ENCODE peak calls at places on chromosomes 3 and 15, in ten cellular contexts. One of them, this sample, is unnamed.
A peak's percentile ranks its signal among the peaks of the same experiment; 100 is the strongest.

GRCh38 chr3:123315271-123315595 is 113.5 kb downstream of the SEC22A start:
- DNase-seq in A549: no peak
- DNase-seq in heart right ventricle: no peak
- DNase-seq in cardiac fibroblast: no peak
- DNase-seq in HFF-Myc: no peak
- DNase-seq in brain microvascular endothelial cell: no peak
- DNase-seq in fibroblast of the aortic adventitia: no peak
- DNase-seq in tibial nerve: no peak
- DNase-seq in hepatocyte: no peak
- DNase-seq in HCT116: no peak
- DNase-seq in this sample: no peak

GRCh38 chr15:91941871-91942270 is 88.4 kb downstream of the SLCO3A1 start:
- DNase-seq in A549: no peak
- DNase-seq in heart right ventricle: no peak
- DNase-seq in cardiac fibroblast: peak; percentile 42
- DNase-seq in HFF-Myc: no peak
- DNase-seq in brain microvascular endothelial cell: no peak
- DNase-seq in fibroblast of the aortic adventitia: peak; percentile 60
- DNase-seq in tibial nerve: no peak
- DNase-seq in hepatocyte: no peak
- DNase-seq in HCT116: no peak
- DNase-seq in this sample: no peak

GRCh38 chr3:190617185-190617584 is 103.3 kb downstream of the IL1RAP start:
- DNase-seq in A549: no peak
- DNase-seq in heart right ventricle: no peak
- DNase-seq in cardiac fibroblast: no peak
- DNase-seq in HFF-Myc: no peak
- DNase-seq in brain microvascular endothelial cell: no peak
- DNase-seq in fibroblast of the aortic adventitia: no peak
- DNase-seq in tibial nerve: peak; percentile 9
- DNase-seq in hepatocyte: no peak
- DNase-seq in HCT116: no peak
- DNase-seq in this sample: no peak

GRCh38 chr15:95227235-95227634 is 995.9 kb downstream of the MCTP2 start:
- DNase-seq in A549: no peak
- DNase-seq in heart right ventricle: no peak
- DNase-seq in cardiac fibroblast: no peak
- DNase-seq in HFF-Myc: no peak
- DNase-seq in brain microvascular endothelial cell: no peak
- DNase-seq in fibroblast of the aortic adventitia: no peak
- DNase-seq in tibial nerve: no peak
- DNase-seq in hepatocyte: no peak
- DNase-seq in HCT116: no peak
- DNase-seq in this sample: no peak

GRCh38 chr3:125358923-125359322 is 16.2 kb downstream of the ZNF148 start:
- DNase-seq in A549: no peak
- DNase-seq in heart right ventricle: no peak
- DNase-seq in cardiac fibroblast: no peak
- DNase-seq in HFF-Myc: no peak
- DNase-seq in brain microvascular endothelial cell: no peak
- DNase-seq in fibroblast of the aortic adventitia: no peak
- DNase-seq in tibial nerve: no peak
- DNase-seq in hepatocyte: no peak
- DNase-seq in HCT116: no peak
- DNase-seq in this sample: no peak

GRCh38 chr3:13073042-13073906 is at the start of gene IQSEC1:
- DNase-seq in A549: no peak
- DNase-seq in heart right ventricle: peak; percentile 69
- DNase-seq in cardiac fibroblast: peak; percentile 15
- DNase-seq in HFF-Myc: no peak
- DNase-seq in brain microvascular endothelial cell: no peak
- DNase-seq in fibroblast of the aortic adventitia: no peak
- DNase-seq in tibial nerve: no peak
- DNase-seq in hepatocyte: peak; percentile 73
- DNase-seq in HCT116: no peak
- DNase-seq in this sample: no peak

GRCh38 chr3:143337387-143337786 is 217.8 kb downstream of the CHST2 start:
- DNase-seq in A549: no peak
- DNase-seq in heart right ventricle: no peak
- DNase-seq in cardiac fibroblast: peak; percentile 18
- DNase-seq in HFF-Myc: no peak
- DNase-seq in brain microvascular endothelial cell: no peak
- DNase-seq in fibroblast of the aortic adventitia: no peak
- DNase-seq in tibial nerve: no peak
- DNase-seq in hepatocyte: no peak
- DNase-seq in HCT116: no peak
- DNase-seq in this sample: peak; percentile 45

GRCh38 chr3:194069421-194070219 is 66.3 kb upstream of the HES1 start:
- DNase-seq in A549: no peak
- DNase-seq in heart right ventricle: no peak
- DNase-seq in cardiac fibroblast: peak; percentile 49
- DNase-seq in HFF-Myc: no peak
- DNase-seq in brain microvascular endothelial cell: no peak
- DNase-seq in fibroblast of the aortic adventitia: peak; percentile 31
- DNase-seq in tibial nerve: no peak
- DNase-seq in hepatocyte: no peak
- DNase-seq in HCT116: no peak
- DNase-seq in this sample: peak; percentile 32

GRCh38 chr3:57030711-57031110 is 29.8 kb upstream of the SPATA12 start:
- DNase-seq in A549: no peak
- DNase-seq in heart right ventricle: no peak
- DNase-seq in cardiac fibroblast: no peak
- DNase-seq in HFF-Myc: no peak
- DNase-seq in brain microvascular endothelial cell: no peak
- DNase-seq in fibroblast of the aortic adventitia: no peak
- DNase-seq in tibial nerve: no peak
- DNase-seq in hepatocyte: no peak
- DNase-seq in HCT116: no peak
- DNase-seq in this sample: no peak

GRCh38 chr3:134369231-134369741 is 5.0 kb downstream of the AMOTL2 start:
- DNase-seq in A549: no peak
- DNase-seq in heart right ventricle: no peak
- DNase-seq in cardiac fibroblast: peak; percentile 76
- DNase-seq in HFF-Myc: no peak
- DNase-seq in brain microvascular endothelial cell: peak; percentile 75
- DNase-seq in fibroblast of the aortic adventitia: peak; percentile 78
- DNase-seq in tibial nerve: no peak
- DNase-seq in hepatocyte: no peak
- DNase-seq in HCT116: no peak
- DNase-seq in this sample: peak; percentile 72

GRCh38 chr15:81043568-81044301 is 43.0 kb downstream of the TLNRD1 start:
- DNase-seq in A549: no peak
- DNase-seq in heart right ventricle: no peak
- DNase-seq in cardiac fibroblast: no peak
- DNase-seq in HFF-Myc: no peak
- DNase-seq in brain microvascular endothelial cell: no peak
- DNase-seq in fibroblast of the aortic adventitia: no peak
- DNase-seq in tibial nerve: no peak
- DNase-seq in hepatocyte: no peak
- DNase-seq in HCT116: no peak
- DNase-seq in this sample: no peak

GRCh38 chr15:25172691-25173090 is 217.9 kb downstream of the SNRPN start:
- DNase-seq in A549: no peak
- DNase-seq in heart right ventricle: peak; percentile 2
- DNase-seq in cardiac fibroblast: no peak
- DNase-seq in HFF-Myc: no peak
- DNase-seq in brain microvascular endothelial cell: no peak
- DNase-seq in fibroblast of the aortic adventitia: no peak
- DNase-seq in tibial nerve: no peak
- DNase-seq in hepatocyte: no peak
- DNase-seq in HCT116: no peak
- DNase-seq in this sample: no peak

GRCh38 chr3:86840814-86841213 is 150.1 kb downstream of the VGLL3 start:
- DNase-seq in A549: no peak
- DNase-seq in heart right ventricle: no peak
- DNase-seq in cardiac fibroblast: no peak
- DNase-seq in HFF-Myc: no peak
- DNase-seq in brain microvascular endothelial cell: no peak
- DNase-seq in fibroblast of the aortic adventitia: no peak
- DNase-seq in tibial nerve: no peak
- DNase-seq in hepatocyte: no peak
- DNase-seq in HCT116: no peak
- DNase-seq in this sample: no peak

GRCh38 chr3:51715231-51716058 is 8.6 kb downstream of the GRM2 start:
- DNase-seq in A549: no peak
- DNase-seq in heart right ventricle: no peak
- DNase-seq in cardiac fibroblast: no peak
- DNase-seq in HFF-Myc: no peak
- DNase-seq in brain microvascular endothelial cell: no peak
- DNase-seq in fibroblast of the aortic adventitia: no peak
- DNase-seq in tibial nerve: no peak
- DNase-seq in hepatocyte: peak; percentile 2
- DNase-seq in HCT116: no peak
- DNase-seq in this sample: no peak

GRCh38 chr15:59940928-59941327 is 63.2 kb upstream of the FOXB1 start:
- DNase-seq in A549: no peak
- DNase-seq in heart right ventricle: no peak
- DNase-seq in cardiac fibroblast: no peak
- DNase-seq in HFF-Myc: no peak
- DNase-seq in brain microvascular endothelial cell: no peak
- DNase-seq in fibroblast of the aortic adventitia: no peak
- DNase-seq in tibial nerve: no peak
- DNase-seq in hepatocyte: no peak
- DNase-seq in HCT116: no peak
- DNase-seq in this sample: no peak

GRCh38 chr3:46664188-46664970 is 29.1 kb downstream of the ALS2CL start:
- DNase-seq in A549: no peak
- DNase-seq in heart right ventricle: no peak
- DNase-seq in cardiac fibroblast: no peak
- DNase-seq in HFF-Myc: no peak
- DNase-seq in brain microvascular endothelial cell: no peak
- DNase-seq in fibroblast of the aortic adventitia: no peak
- DNase-seq in tibial nerve: no peak
- DNase-seq in hepatocyte: no peak
- DNase-seq in HCT116: no peak
- DNase-seq in this sample: no peak

GRCh38 chr15:75178938-75179772 is 22.5 kb upstream of the C15orf39 start:
- DNase-seq in A549: no peak
- DNase-seq in heart right ventricle: no peak
- DNase-seq in cardiac fibroblast: no peak
- DNase-seq in HFF-Myc: no peak
- DNase-seq in brain microvascular endothelial cell: no peak
- DNase-seq in fibroblast of the aortic adventitia: no peak
- DNase-seq in tibial nerve: no peak
- DNase-seq in hepatocyte: no peak
- DNase-seq in HCT116: no peak
- DNase-seq in this sample: no peak
- H3K4me3 ChIP-seq in A549: no peak overlapping the region
- H3K4me3 ChIP-seq in heart right ventricle: peak overlapping the region; percentile 55
- H3K4me3 ChIP-seq in cardiac fibroblast: no peak overlapping the region
- H3K4me3 ChIP-seq in HFF-Myc: no peak overlapping the region
- H3K4me3 ChIP-seq in brain microvascular endothelial cell: no peak overlapping the region
- H3K4me3 ChIP-seq in fibroblast of the aortic adventitia: no peak overlapping the region
- H3K4me3 ChIP-seq in tibial nerve: peak overlapping the region; percentile 52
- H3K4me3 ChIP-seq in hepatocyte: no peak overlapping the region
- H3K4me3 ChIP-seq in HCT116: no peak overlapping the region
- H3K4me3 ChIP-seq in this sample: no peak overlapping the region

GRCh38 chr3:25566358-25566920 is 98.3 kb downstream of the TOP2B start:
- DNase-seq in A549: no peak
- DNase-seq in heart right ventricle: no peak
- DNase-seq in cardiac fibroblast: no peak
- DNase-seq in HFF-Myc: no peak
- DNase-seq in brain microvascular endothelial cell: no peak
- DNase-seq in fibroblast of the aortic adventitia: no peak
- DNase-seq in tibial nerve: no peak
- DNase-seq in hepatocyte: no peak
- DNase-seq in HCT116: no peak
- DNase-seq in this sample: no peak
- TF ChIP-seq CTCF in A549: no peak
- TF ChIP-seq CTCF in heart right ventricle: peak; percentile 10
- TF ChIP-seq CTCF in cardiac fibroblast: peak; percentile 8
- TF ChIP-seq CTCF in HFF-Myc: peak; percentile 16
- TF ChIP-seq CTCF in brain microvascular endothelial cell: peak; percentile 54
- TF ChIP-seq CTCF in fibroblast of the aortic adventitia: no peak
- TF ChIP-seq CTCF in tibial nerve: no peak
- TF ChIP-seq CTCF in hepatocyte: no peak
- TF ChIP-seq CTCF in HCT116: peak; percentile 13
- TF ChIP-seq CTCF in this sample: no peak

DNA sequence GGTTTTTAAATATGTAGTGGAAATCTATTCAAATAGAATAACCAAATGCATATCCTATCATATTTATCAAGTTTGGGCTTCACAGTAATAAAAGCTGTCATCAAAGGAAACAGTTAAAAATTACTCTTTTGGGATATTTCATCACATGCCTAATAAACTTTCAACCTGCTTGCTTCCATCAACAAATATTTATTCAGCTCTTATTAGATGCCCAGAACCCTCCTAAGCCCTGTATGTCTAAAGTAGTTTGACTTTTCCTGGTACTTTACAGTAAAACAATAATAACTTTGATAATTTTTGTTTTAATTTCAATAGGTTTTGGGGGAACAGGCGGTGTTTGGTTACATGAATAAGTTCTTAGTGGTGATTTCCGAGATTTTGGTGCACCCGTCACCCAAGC is 37.5 kb upstream of the RARB start:
- DNase-seq in A549: no peak
- DNase-seq in heart right ventricle: no peak
- DNase-seq in cardiac fibroblast: no peak
- DNase-seq in HFF-Myc: no peak
- DNase-seq in brain microvascular endothelial cell: no peak
- DNase-seq in fibroblast of the aortic adventitia: no peak
- DNase-seq in tibial nerve: no peak
- DNase-seq in hepatocyte: no peak
- DNase-seq in HCT116: no peak
- DNase-seq in this sample: no peak
- H3K4me3 ChIP-seq in A549: no peak overlapping the region
- H3K4me3 ChIP-seq in heart right ventricle: no peak overlapping the region
- H3K4me3 ChIP-seq in cardiac fibroblast: no peak overlapping the region
- H3K4me3 ChIP-seq in HFF-Myc: no peak overlapping the region
- H3K4me3 ChIP-seq in brain microvascular endothelial cell: no peak overlapping the region
- H3K4me3 ChIP-seq in fibroblast of the aortic adventitia: no peak overlapping the region
- H3K4me3 ChIP-seq in tibial nerve: no peak overlapping the region
- H3K4me3 ChIP-seq in hepatocyte: no peak overlapping the region
- H3K4me3 ChIP-seq in HCT116: no peak overlapping the region
- H3K4me3 ChIP-seq in this sample: no peak overlapping the region

GRCh38 chr15:74502301-74502700 is 38.7 kb upstream of the ARID3B start:
- DNase-seq in A549: no peak
- DNase-seq in heart right ventricle: no peak
- DNase-seq in cardiac fibroblast: no peak
- DNase-seq in HFF-Myc: no peak
- DNase-seq in brain microvascular endothelial cell: no peak
- DNase-seq in fibroblast of the aortic adventitia: no peak
- DNase-seq in tibial nerve: no peak
- DNase-seq in hepatocyte: no peak
- DNase-seq in HCT116: no peak
- DNase-seq in this sample: no peak
- TF ChIP-seq CTCF in A549: no peak
- TF ChIP-seq CTCF in heart right ventricle: no peak
- TF ChIP-seq CTCF in cardiac fibroblast: no peak
- TF ChIP-seq CTCF in HFF-Myc: no peak
- TF ChIP-seq CTCF in brain microvascular endothelial cell: peak; percentile 15
- TF ChIP-seq CTCF in fibroblast of the aortic adventitia: no peak
- TF ChIP-seq CTCF in tibial nerve: no peak
- TF ChIP-seq CTCF in hepatocyte: no peak
- TF ChIP-seq CTCF in HCT116: peak; percentile 34
- TF ChIP-seq CTCF in this sample: no peak

This sample was measured in foreskin fibroblast.